ENCODE peak calls at places on chromosomes 16 and 17, in six cellular contexts. H is fibroblast of lung; X is NCI-H69; A is activated T-cell treated with anti-CD3 and anti-CD28 coated beads, Interleukin-2, amount 50 U/mL, for 72 hours; L is NCI-H460; Z is RKO. D is an unnamed sample.

GRCh38 chr17:45948498-45948880 is 50.6 kb upstream of the STH start:
- DNase-seq in H (no peak), X (no peak), A (no peak), L (no peak), Z (no peak), D (no peak)

GRCh38 chr16:70735141-70735979 is 49.5 kb upstream of the MTSS2 start:
- DNase-seq in H (peak; percentile 67), X (no peak), A (no peak), L (no peak), Z (no peak), D (peak; percentile 63)

GRCh38 chr17:16484445-16485169 is 7.4 kb downstream of the LRRC75A start:
- DNase-seq in H (no peak), X (no peak), A (no peak), L (no peak), Z (no peak), D (peak; percentile 54)

GRCh38 chr17:6910987-6911603 is 79.6 kb upstream of the TEKT1 start:
- DNase-seq in H (peak; percentile 71), X (peak; percentile 30), A (no peak), L (peak; percentile 39), Z (peak; percentile 70), D (no peak)

GRCh38 chr17:1229891-1230571 is 40.2 kb upstream of the BHLHA9 start:
- DNase-seq in H (no peak), X (no peak), A (no peak), L (no peak), Z (no peak), D (no peak)

GRCh38 chr16:48075398-48075797 is 80.4 kb downstream of the ABCC12 start:
- DNase-seq in H (peak; percentile 64), X (no peak), A (no peak), L (no peak), Z (no peak), D (no peak)

GRCh38 chr17:30101686-30102390 is 14.8 kb upstream of the NSRP1 start:
- DNase-seq in H (no peak), X (no peak), A (no peak), L (no peak), Z (no peak), D (no peak)

GRCh38 chr16:51994597-51994996 is 552.3 kb downstream of the TOX3 start:
- DNase-seq in H (no peak), X (peak; percentile 92), A (no peak), L (no peak), Z (peak; percentile 58), D (no peak)

GRCh38 chr17:72353502-72353901 is 232.7 kb downstream of the SOX9 start:
- DNase-seq in H (no peak), X (peak; percentile 49), A (no peak), L (no peak), Z (no peak), D (no peak)

GRCh38 chr16:19344224-19344801 is 58.8 kb downstream of the CLEC19A start:
- DNase-seq in H (no peak), X (no peak), A (no peak), L (no peak), Z (no peak), D (no peak)

GRCh38 chr17:16003841-16004240 is 4.2 kb downstream of the TTC19 start:
- DNase-seq in H (no peak), X (no peak), A (no peak), L (no peak), Z (no peak), D (no peak)

GRCh38 chr17:16944334-16945140 is 27.4 kb downstream of the TNFRSF13B start:
- DNase-seq in H (no peak), X (no peak), A (no peak), L (no peak), Z (no peak), D (peak; percentile 7)

GRCh38 chr16:66610111-66610820 is 5.8 kb downstream of the CMTM3 start:
- DNase-seq in H (no peak), X (no peak), A (no peak), L (no peak), Z (no peak), D (no peak)

GRCh38 chr16:87789437-87790277 is 23.9 kb upstream of the KLHDC4 start:
- DNase-seq in H (peak; percentile 95), X (no peak), A (no peak), L (no peak), Z (peak; percentile 68), D (no peak)